ENCODE peak calls at places on chromosomes 4 and X, in ten cellular contexts. G is SK-MEL-5, Y is ELF-1, H is brain pericyte, A is aorta, B is left lung, R is fibroblast of lung, M is GM10248, J is natural killer cell, Q is C1 segment of cervical spinal cord. W is an unnamed sample.

GRCh38 chr4:26766142-26766541 is 94.5 kb upstream of the STIM2 start:
- DNase-seq in G (no peak), Y (no peak), H (no peak), A (no peak), B (no peak), R (no peak), M (no peak), J (no peak), Q (no peak), W (no peak)

GRCh38 chr4:149549911-149550310 is 265.7 kb downstream of the IQCM start:
- DNase-seq in G (peak; percentile 66), Y (peak; percentile 69), H (no peak), A (no peak), B (no peak), R (peak; percentile 13), M (no peak), J (no peak), Q (no peak), W (no peak)

GRCh38 chr4:164935363-164935762 is 42.1 kb downstream of the TRIM61 start:
- DNase-seq in G (peak; percentile 57), Y (peak; percentile 72), H (no peak), A (no peak), B (no peak), R (no peak), M (peak; percentile 36), J (no peak), Q (no peak), W (peak; percentile 31)

GRCh38 chr4:139458543-139458942 is 4.6 kb downstream of the RAB33B start:
- DNase-seq in G (no peak), Y (no peak), H (no peak), A (no peak), B (no peak), R (no peak), M (no peak), J (no peak), Q (no peak), W (no peak)

GRCh38 chr4:116389139-116389538 is 696.2 kb downstream of the TRAM1L1 start:
- DNase-seq in G (no peak), Y (no peak), H (no peak), A (no peak), B (no peak), R (no peak), M (no peak), J (no peak), Q (no peak), W (no peak)

GRCh38 chr4:33482773-33483172 is 2761.5 kb downstream of the ARAP2 start:
- DNase-seq in G (no peak), Y (no peak), H (no peak), A (no peak), B (no peak), R (no peak), M (no peak), J (no peak), Q (no peak), W (no peak)

GRCh38 chr4:186203391-186203802 is 12.0 kb downstream of the CYP4V2 start:
- DNase-seq in G (no peak), Y (no peak), H (no peak), A (no peak), B (no peak), R (no peak), M (no peak), J (no peak), Q (no peak), W (no peak)

GRCh38 chr4:8117278-8117682 is 41.3 kb downstream of the ABLIM2 start:
- DNase-seq in G (peak; percentile 85), Y (peak; percentile 94), H (no peak), A (no peak), B (no peak), R (no peak), M (no peak), J (no peak), Q (no peak), W (peak; percentile 39)

GRCh38 chrX:115940348-115940747 is 230.2 kb upstream of the AGTR2 start:
- DNase-seq in G (no peak), Y (no peak), H (no peak), A (no peak), B (no peak), R (no peak), M (no peak), J (no peak), Q (no peak), W (no peak)

GRCh38 chrX:65871671-65872311 is 168.1 kb downstream of the VSIG4 start:
- DNase-seq in G (peak; percentile 16), Y (peak; percentile 89), H (no peak), A (no peak), B (peak; percentile 35), R (no peak), M (peak; percentile 18), J (no peak), Q (no peak), W (no peak)

GRCh38 chrX:13260598-13260997 is 59.3 kb downstream of the ATXN3L start:
- DNase-seq in G (no peak), Y (no peak), H (no peak), A (no peak), B (no peak), R (no peak), M (no peak), J (no peak), Q (no peak), W (no peak)

GRCh38 chrX:67614414-67614813 is 70.6 kb downstream of the AR start:
- DNase-seq in G (no peak), Y (no peak), H (no peak), A (no peak), B (no peak), R (peak; percentile 51), M (no peak), J (no peak), Q (no peak), W (no peak)

GRCh38 chr4:48944252-48944651 is 37.7 kb upstream of the OCIAD2 start:
- DNase-seq in G (peak; percentile 50), Y (peak; percentile 22), H (no peak), A (no peak), B (no peak), R (peak; percentile 71), M (no peak), J (no peak), Q (no peak), W (no peak)

GRCh38 chrX:26442340-26442739 is 226.4 kb downstream of the MAGEB5 start:
- DNase-seq in G (peak; percentile 60), Y (no peak), H (peak; percentile 0), A (no peak), B (no peak), R (no peak), M (no peak), J (no peak), Q (no peak), W (no peak)

GRCh38 chrX:13829995-13830394 is 13.1 kb upstream of the GPM6B start:
- DNase-seq in G (no peak), Y (no peak), H (no peak), A (no peak), B (no peak), R (no peak), M (no peak), J (no peak), Q (no peak), W (no peak)

GRCh38 chr4:85672116-85672515 is 197.2 kb downstream of the ARHGAP24 start:
- DNase-seq in G (no peak), Y (no peak), H (no peak), A (no peak), B (no peak), R (no peak), M (no peak), J (no peak), Q (no peak), W (no peak)

GRCh38 chrX:17654116-17654515 is 83.2 kb upstream of the SCML1 start:
- DNase-seq in G (no peak), Y (no peak), H (no peak), A (no peak), B (no peak), R (no peak), M (no peak), J (no peak), Q (no peak), W (no peak)

GRCh38 chrX:71475906-71476305 is 57.0 kb upstream of the OGT start:
- DNase-seq in G (no peak), Y (no peak), H (no peak), A (no peak), B (no peak), R (peak; percentile 4), M (no peak), J (no peak), Q (no peak), W (no peak)

GRCh38 chrX:100750901-100751300 is 19.0 kb upstream of the SYTL4 start:
- DNase-seq in G (no peak), Y (peak; percentile 21), H (no peak), A (no peak), B (no peak), R (no peak), M (no peak), J (no peak), Q (no peak), W (no peak)

GRCh38 chrX:111041018-111041462 is 55.0 kb upstream of the PAK3 start:
- DNase-seq in G (peak; percentile 4), Y (no peak), H (no peak), A (no peak), B (no peak), R (peak; percentile 97), M (no peak), J (no peak), Q (no peak), W (no peak)

GRCh38 chrX:421646-422325 is 35.1 kb upstream of the PPP2R3B start:
- DNase-seq in G (no peak), Y (no peak), H (no peak), A (peak; percentile 20), B (no peak), R (no peak), M (no peak), J (no peak), Q (no peak), W (no peak)

GRCh38 chrX:39726810-39727209 is 370.9 kb downstream of the BCOR start:
- DNase-seq in G (no peak), Y (peak; percentile 42), H (no peak), A (no peak), B (no peak), R (peak; percentile 73), M (no peak), J (no peak), Q (no peak), W (no peak)

GRCh38 chrX:107935664-107936433 is 46.3 kb downstream of the TEX13B start:
- DNase-seq in G (no peak), Y (peak; percentile 51), H (no peak), A (no peak), B (no peak), R (peak; percentile 12), M (no peak), J (no peak), Q (no peak), W (no peak)